ENCODE peak calls at places on chromosomes 5 and 9, in nine cellular contexts. O is A549; E is iris pigment epithelial cell; V is naive thymus-derived CD8-positive, alpha-beta T cell; P is CD8-positive, alpha-beta memory T cell; S is activated CD4-positive, CD25-positive, alpha-beta regulatory T cell; N is activated gamma-delta T cell treated with anti-CD3 and anti-CD28 coated beads, Interleukin-2, amount 50 U/mL, for 16 hours; Q is fibroblast of gingiva; J is stimulated activated CD8-positive, alpha-beta memory T cell treated with anti-CD3 and anti-CD28 coated beads, Interleukin-7, amount 100 ng/mL, for 24 hours. R is an unnamed sample.
A peak's percentile ranks its signal among the peaks of the same experiment; 100 is the strongest.

GRCh38 chr5:136901-137300 is 44.9 kb downstream of the PLEKHG4B start:
- DNase-seq in O (peak; percentile 25), Q (no peak), P (no peak), V (no peak), S (no peak), E (no peak), N (no peak), J (no peak), R (peak; percentile 54)

GRCh38 chr9:76996700-76997099 is 22.8 kb upstream of the FOXB2 start:
- DNase-seq in V (peak; percentile 5), S (no peak), J (no peak), Q (peak; percentile 23), E (peak; percentile 39), O (peak; percentile 37), P (no peak), N (no peak), R (peak; percentile 49)

GRCh38 chr5:13250450-13251291 is 693.8 kb downstream of the DNAH5 start:
- DNase-seq in N (no peak), V (no peak), Q (no peak), S (no peak), E (peak; percentile 10), O (peak; percentile 19), J (no peak), P (no peak), R (peak; percentile 24)

GRCh38 chr5:38783011-38783551 is 62.7 kb upstream of the OSMR start:
- DNase-seq in N (no peak), V (no peak), E (peak; percentile 99), J (no peak), P (no peak), O (peak; percentile 45), Q (peak; percentile 99), S (no peak), R (no peak)

GRCh38 chr5:17087035-17087434 is 130.4 kb upstream of the BASP1 start:
- DNase-seq in O (peak; percentile 34), E (peak; percentile 61), V (no peak), P (no peak), J (no peak), Q (no peak), S (no peak), N (no peak), R (no peak)

GRCh38 chr5:1268666-1269065 is 26.2 kb downstream of the TERT start:
- DNase-seq in V (peak; percentile 21), S (no peak), E (no peak), O (no peak), J (peak; percentile 12), Q (no peak), P (peak; percentile 58), N (peak; percentile 21), R (no peak)

GRCh38 chr9:18006591-18006990 is 427.7 kb downstream of the SH3GL2 start:
- DNase-seq in V (no peak), J (no peak), S (no peak), Q (no peak), P (no peak), E (no peak), O (no peak), N (no peak), R (no peak)

GRCh38 chr9:89661391-89661949 is 56.7 kb downstream of the GADD45G start:
- DNase-seq in S (no peak), O (no peak), V (no peak), P (no peak), Q (no peak), J (no peak), N (no peak), E (no peak), R (no peak)

GRCh38 chr9:14563902-14564578 is 129.2 kb downstream of the ZDHHC21 start:
- DNase-seq in Q (no peak), O (no peak), J (no peak), V (no peak), N (no peak), S (no peak), E (no peak), P (no peak), R (no peak)

GRCh38 chr9:78539904-78540303 is 243.0 kb downstream of the PSAT1 start:
- DNase-seq in Q (peak; percentile 70), E (peak; percentile 96), P (no peak), S (no peak), J (no peak), O (peak; percentile 74), V (no peak), N (no peak), R (no peak)

GRCh38 chr5:126600631-126601511 is at the start of gene PHAX:
- DNase-seq in S (peak; percentile 58), J (peak; percentile 37), Q (peak; percentile 76), V (peak; percentile 65), E (peak; percentile 86), P (peak; percentile 69), O (peak; percentile 83), N (peak; percentile 60), R (peak; percentile 79)

GRCh38 chr5:178241259-178241658 is 8.7 kb upstream of the PHYKPL start:
- DNase-seq in V (no peak), P (peak; percentile 23), J (no peak), S (no peak), E (no peak), N (no peak), Q (no peak), O (no peak), R (no peak)

GRCh38 chr5:127290019-127290945 is at the start of gene MEGF10:
- DNase-seq in O (no peak), E (peak; percentile 48), Q (peak; percentile 26), J (no peak), N (no peak), P (no peak), V (no peak), S (no peak), R (no peak)

GRCh38 chr9:76810377-76810957 is 46.2 kb downstream of the PCA3 start:
- DNase-seq in J (no peak), V (no peak), P (no peak), E (peak; percentile 66), S (no peak), N (no peak), Q (peak; percentile 54), O (peak; percentile 73), R (no peak)

GRCh38 chr9:125432715-125433385 is 171.2 kb downstream of the GAPVD1 start:
- DNase-seq in O (no peak), J (no peak), Q (no peak), E (no peak), S (no peak), P (no peak), V (no peak), N (no peak), R (no peak)

GRCh38 chr9:116115731-116116353 is 37.7 kb upstream of the PAPPA start:
- DNase-seq in N (no peak), J (no peak), E (peak; percentile 57), P (no peak), Q (peak; percentile 79), O (no peak), V (no peak), S (no peak), R (no peak)

GRCh38 chr5:44246986-44247385 is 142.2 kb downstream of the FGF10 start:
- DNase-seq in P (no peak), V (no peak), N (no peak), S (no peak), J (no peak), E (no peak), O (no peak), Q (peak; percentile 93), R (no peak)

GRCh38 chr9:69877852-69878507 is 57.4 kb downstream of the CFAP95 start:
- DNase-seq in Q (peak; percentile 42), J (no peak), E (peak; percentile 41), V (no peak), O (peak; percentile 50), P (peak; percentile 15), N (no peak), S (no peak), R (no peak)

GRCh38 chr5:52989781-52990530 is 804 bp downstream of the ITGA2 start:
- DNase-seq in E (peak; percentile 72), Q (peak; percentile 36), N (no peak), V (peak; percentile 6), S (no peak), P (peak; percentile 5), J (no peak), O (no peak), R (peak; percentile 31)

GRCh38 chr9:129860653-129861446 is 25.6 kb downstream of the USP20 start:
- DNase-seq in Q (no peak), P (no peak), E (no peak), S (no peak), O (no peak), V (no peak), N (no peak), J (no peak), R (no peak)